ENCODE peak calls at places on chromosomes 5 and 9, in eight cellular contexts. K is mucosa of descending colon, I is fibroblast of mammary gland, B is retina, G is SHP77 treated with DMSO at 0.1 percent for 48 hours, Z is tibial artery, V is stomach, T is Right ventricle myocardium inferior. F is an unnamed sample.

GRCh38 chr5:126171916-126172315 is 251.3 kb upstream of the GRAMD2B start:
- DNase-seq in B (no peak), G (no peak), Z (no peak), T (no peak), K (no peak), V (no peak), I (no peak), F (no peak)

GRCh38 chr9:109114670-109115069 is 5.1 kb downstream of the TMEM245 start:
- DNase-seq in I (peak), V (no peak), T (no peak), Z (no peak), K (no peak), G (no peak), B (no peak), F (no peak)

GRCh38 chr5:115549154-115549553 is 4.6 kb upstream of the FEM1C start:
- DNase-seq in T (no peak), G (no peak), B (no peak), K (no peak), Z (no peak), I (peak), V (no peak), F (no peak)

GRCh38 chr9:36597412-36598178 is 24.9 kb downstream of the MELK start:
- DNase-seq in I (peak), B (no peak), K (no peak), G (no peak), T (no peak), Z (no peak), V (no peak), F (no peak)

GRCh38 chr5:6491548-6492290 is 43.1 kb downstream of the UBE2QL1 start:
- DNase-seq in T (no peak), I (no peak), K (no peak), Z (no peak), V (no peak), B (no peak), G (no peak), F (no peak)

GRCh38 chr5:146467729-146468128 is 20.6 kb downstream of the TCERG1 start:
- DNase-seq in V (no peak), I (no peak), K (no peak), T (no peak), Z (no peak), B (no peak), G (no peak), F (no peak)

GRCh38 chr5:41435276-41435675 is 75.1 kb downstream of the PLCXD3 start:
- DNase-seq in I (no peak), G (no peak), V (peak), T (peak), Z (no peak), B (no peak), K (no peak), F (no peak)

GRCh38 chr5:74212336-74212735 is 428.2 kb downstream of the ENC1 start:
- DNase-seq in Z (no peak), I (peak), V (no peak), T (no peak), B (no peak), G (no peak), K (peak), F (no peak)

GRCh38 chr5:90289837-90290236 is 119.7 kb downstream of the CETN3 start:
- DNase-seq in B (no peak), K (peak), I (peak), T (no peak), Z (no peak), G (no peak), V (no peak), F (no peak)

GRCh38 chr5:158911693-158912363 is 187.9 kb downstream of the EBF1 start:
- DNase-seq in G (no peak), T (no peak), Z (no peak), B (no peak), I (peak), V (no peak), K (no peak), F (no peak)

GRCh38 chr5:59746261-59746765 is 147.2 kb downstream of the PDE4D start:
- DNase-seq in V (no peak), G (no peak), B (no peak), Z (no peak), K (peak), I (peak), T (no peak), F (no peak)

GRCh38 chr9:104833701-104834100 is 69.8 kb downstream of the NIPSNAP3B start:
- DNase-seq in B (no peak), V (no peak), I (no peak), Z (no peak), K (no peak), T (no peak), G (no peak), F (no peak)

GRCh38 chr9:16100596-16101091 is 547.8 kb downstream of the CCDC171 start:
- DNase-seq in T (peak), B (peak), V (no peak), Z (peak), G (no peak), K (peak), I (peak), F (peak)

GRCh38 chr9:106127771-106128170 is 433.4 kb downstream of the TMEM38B start:
- DNase-seq in Z (no peak), V (no peak), K (no peak), B (no peak), I (no peak), T (no peak), G (no peak), F (no peak)

GRCh38 chr5:78649220-78649700 is 688 bp upstream of the LHFPL2 start:
- DNase-seq in K (peak), V (no peak), Z (peak), T (peak), G (no peak), I (peak), B (no peak), F (no peak)